ENCODE peak calls at places on chromosomes 11 and 22, in six cellular contexts. One of them, this sample, is unnamed.

GRCh38 chr22:22895776-22896445 is 8.3 kb downstream of the IGLL5 start:
- DNase-seq in neuronal stem cell: no peak
- DNase-seq in adrenal gland: no peak
- DNase-seq in right cardiac atrium: no peak
- DNase-seq in Peyer's patch: no peak
- DNase-seq in upper lobe of right lung: peak; percentile 47
- DNase-seq in this sample: no peak

GRCh38 chr11:16170448-16170847 is 185.9 kb downstream of the SOX6 start:
- DNase-seq in neuronal stem cell: no peak
- DNase-seq in adrenal gland: no peak
- DNase-seq in right cardiac atrium: no peak
- DNase-seq in Peyer's patch: no peak
- DNase-seq in upper lobe of right lung: no peak
- DNase-seq in this sample: no peak

GRCh38 chr11:1303196-1303821 is 6.1 kb downstream of the TOLLIP start:
- DNase-seq in neuronal stem cell: no peak
- DNase-seq in adrenal gland: peak; percentile 51
- DNase-seq in right cardiac atrium: no peak
- DNase-seq in Peyer's patch: peak; percentile 14
- DNase-seq in upper lobe of right lung: peak; percentile 68
- DNase-seq in this sample: peak; percentile 8

GRCh38 chr11:109795234-109795633 is 298.0 kb upstream of the ZC3H12C start:
- DNase-seq in neuronal stem cell: no peak
- DNase-seq in adrenal gland: peak; percentile 55
- DNase-seq in right cardiac atrium: no peak
- DNase-seq in Peyer's patch: no peak
- DNase-seq in upper lobe of right lung: no peak
- DNase-seq in this sample: no peak

GRCh38 chr11:75259711-75260110 is 19.1 kb downstream of the TPBGL start:
- DNase-seq in neuronal stem cell: no peak
- DNase-seq in adrenal gland: no peak
- DNase-seq in right cardiac atrium: no peak
- DNase-seq in Peyer's patch: no peak
- DNase-seq in upper lobe of right lung: peak; percentile 31
- DNase-seq in this sample: no peak

GRCh38 chr11:109864161-109864661 is 229.0 kb upstream of the ZC3H12C start:
- DNase-seq in neuronal stem cell: no peak
- DNase-seq in adrenal gland: no peak
- DNase-seq in right cardiac atrium: no peak
- DNase-seq in Peyer's patch: no peak
- DNase-seq in upper lobe of right lung: no peak
- DNase-seq in this sample: no peak

GRCh38 chr11:797300-798092 is 585 bp downstream of the SLC25A22 start:
- DNase-seq in neuronal stem cell: peak; percentile 68
- DNase-seq in adrenal gland: peak; percentile 88
- DNase-seq in right cardiac atrium: peak; percentile 87
- DNase-seq in Peyer's patch: peak; percentile 81
- DNase-seq in upper lobe of right lung: peak; percentile 88
- DNase-seq in this sample: peak; percentile 62

GRCh38 chr11:76667271-76667818 is 3.2 kb downstream of the LRRC32 start:
- DNase-seq in neuronal stem cell: no peak
- DNase-seq in adrenal gland: no peak
- DNase-seq in right cardiac atrium: peak; percentile 31
- DNase-seq in Peyer's patch: no peak
- DNase-seq in upper lobe of right lung: peak; percentile 27
- DNase-seq in this sample: no peak

GRCh38 chr22:46044718-46045458 is 67.9 kb upstream of the WNT7B start:
- DNase-seq in neuronal stem cell: no peak
- DNase-seq in adrenal gland: peak; percentile 47
- DNase-seq in right cardiac atrium: peak; percentile 84
- DNase-seq in Peyer's patch: peak; percentile 62
- DNase-seq in upper lobe of right lung: peak; percentile 81
- DNase-seq in this sample: no peak

GRCh38 chr22:29700949-29701927 is 18.6 kb upstream of the CABP7 start:
- DNase-seq in neuronal stem cell: no peak
- DNase-seq in adrenal gland: no peak
- DNase-seq in right cardiac atrium: no peak
- DNase-seq in Peyer's patch: no peak
- DNase-seq in upper lobe of right lung: no peak
- DNase-seq in this sample: no peak

GRCh38 chr11:46281374-46281831 is 3.9 kb downstream of the CREB3L1 start:
- DNase-seq in neuronal stem cell: no peak
- DNase-seq in adrenal gland: no peak
- DNase-seq in right cardiac atrium: no peak
- DNase-seq in Peyer's patch: no peak
- DNase-seq in upper lobe of right lung: no peak
- DNase-seq in this sample: no peak

GRCh38 chr11:20089796-20090653 is 70.2 kb downstream of the DBX1 start:
- DNase-seq in neuronal stem cell: no peak
- DNase-seq in adrenal gland: peak; percentile 70
- DNase-seq in right cardiac atrium: no peak
- DNase-seq in Peyer's patch: no peak
- DNase-seq in upper lobe of right lung: no peak
- DNase-seq in this sample: no peak

GRCh38 chr11:11622772-11623531 is 1.1 kb upstream of the GALNT18 start:
- DNase-seq in neuronal stem cell: no peak
- DNase-seq in adrenal gland: peak; percentile 55
- DNase-seq in right cardiac atrium: no peak
- DNase-seq in Peyer's patch: no peak
- DNase-seq in upper lobe of right lung: no peak
- DNase-seq in this sample: no peak

GRCh38 chr22:41094036-41094435 is 1.6 kb downstream of the EP300 start:
- DNase-seq in neuronal stem cell: no peak
- DNase-seq in adrenal gland: no peak
- DNase-seq in right cardiac atrium: no peak
- DNase-seq in Peyer's patch: no peak
- DNase-seq in upper lobe of right lung: no peak
- DNase-seq in this sample: no peak

GRCh38 chr11:12285106-12285505 is 92.3 kb upstream of the PARVA start:
- DNase-seq in neuronal stem cell: no peak
- DNase-seq in adrenal gland: peak; percentile 15
- DNase-seq in right cardiac atrium: no peak
- DNase-seq in Peyer's patch: no peak
- DNase-seq in upper lobe of right lung: no peak
- DNase-seq in this sample: no peak

GRCh38 chr11:19428206-19429001 is 187.7 kb upstream of the E2F8 start:
- DNase-seq in neuronal stem cell: no peak
- DNase-seq in adrenal gland: no peak
- DNase-seq in right cardiac atrium: no peak
- DNase-seq in Peyer's patch: no peak
- DNase-seq in upper lobe of right lung: no peak
- DNase-seq in this sample: no peak

GRCh38 chr11:130858215-130858614 is 58.1 kb downstream of the SNX19 start:
- DNase-seq in neuronal stem cell: no peak
- DNase-seq in adrenal gland: no peak
- DNase-seq in right cardiac atrium: no peak
- DNase-seq in Peyer's patch: no peak
- DNase-seq in upper lobe of right lung: no peak
- DNase-seq in this sample: no peak

GRCh38 chr11:59679347-59679746 is 10.5 kb upstream of the PATL1 start:
- DNase-seq in neuronal stem cell: no peak
- DNase-seq in adrenal gland: no peak
- DNase-seq in right cardiac atrium: no peak
- DNase-seq in Peyer's patch: no peak
- DNase-seq in upper lobe of right lung: no peak
- DNase-seq in this sample: no peak

GRCh38 chr22:17706451-17706900 is 67.8 kb downstream of the BID start:
- DNase-seq in neuronal stem cell: no peak
- DNase-seq in adrenal gland: peak; percentile 92
- DNase-seq in right cardiac atrium: no peak
- DNase-seq in Peyer's patch: no peak
- DNase-seq in upper lobe of right lung: no peak
- DNase-seq in this sample: peak; percentile 2

GRCh38 chr22:40721266-40721665 is 42.0 kb downstream of the MCHR1 start:
- DNase-seq in neuronal stem cell: no peak
- DNase-seq in adrenal gland: peak; percentile 66
- DNase-seq in right cardiac atrium: no peak
- DNase-seq in Peyer's patch: no peak
- DNase-seq in upper lobe of right lung: no peak
- DNase-seq in this sample: no peak

GRCh38 chr22:38738475-38739070 is 17.2 kb downstream of the SUN2 start:
- DNase-seq in neuronal stem cell: no peak
- DNase-seq in adrenal gland: no peak
- DNase-seq in right cardiac atrium: peak; percentile 41
- DNase-seq in Peyer's patch: no peak
- DNase-seq in upper lobe of right lung: no peak
- DNase-seq in this sample: no peak

DNA sequence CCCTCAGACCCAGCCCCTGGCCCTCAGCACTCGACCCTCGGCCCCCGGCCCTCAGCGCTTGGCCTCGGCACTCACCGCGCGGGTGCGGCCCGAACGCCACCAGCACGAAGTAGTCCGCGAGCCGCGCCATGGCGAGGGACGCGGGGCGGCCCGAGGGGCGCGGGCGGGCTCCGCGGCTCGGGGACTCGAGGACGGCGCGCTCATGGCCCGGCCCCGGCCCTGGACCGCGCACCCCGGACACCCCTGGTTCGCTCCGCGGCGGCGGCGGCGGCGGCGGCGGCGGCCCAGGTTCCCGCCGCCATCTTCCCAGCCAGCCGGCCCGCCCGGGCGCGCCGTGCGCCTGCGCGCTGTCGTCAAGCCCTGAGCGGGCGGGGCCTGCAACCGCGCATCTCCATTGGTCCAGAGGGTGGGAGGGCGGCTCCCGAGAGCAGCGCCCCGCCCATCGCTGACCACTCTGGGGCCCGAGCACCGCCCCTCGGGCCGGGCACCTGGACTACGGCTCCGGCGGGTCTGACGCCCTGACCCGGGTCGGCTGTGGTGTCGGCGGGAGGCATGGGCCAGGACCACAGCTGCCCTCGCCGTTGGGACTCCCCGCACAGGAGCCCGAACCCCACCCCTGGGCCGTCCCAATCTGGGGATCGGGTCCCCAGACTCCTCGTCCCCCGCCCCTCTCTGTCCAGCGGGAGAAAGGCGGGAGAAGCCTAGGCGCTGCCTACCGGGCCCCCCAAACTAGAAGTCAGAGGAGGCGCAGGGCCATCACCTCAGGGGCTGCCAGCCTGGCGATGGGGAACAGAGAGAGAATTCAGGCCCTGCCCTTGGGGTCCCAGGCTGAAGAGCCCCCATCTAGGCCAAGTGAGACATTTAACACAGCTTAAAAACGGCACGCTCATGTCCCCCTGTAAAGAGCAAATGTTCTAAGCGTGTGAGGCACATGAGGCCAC is at the start of gene SBF1:
- DNase-seq in neuronal stem cell: peak; percentile 91
- DNase-seq in adrenal gland: peak; percentile 95
- DNase-seq in right cardiac atrium: peak; percentile 97
- DNase-seq in Peyer's patch: peak; percentile 93
- DNase-seq in upper lobe of right lung: peak; percentile 96
- DNase-seq in this sample: peak; percentile 78
- H3K4me1 ChIP-seq in neuronal stem cell: peaks cover 10% of the 10 kb centered on the region
- H3K4me1 ChIP-seq in adrenal gland: peaks cover 46% of the 10 kb centered on the region
- H3K4me1 ChIP-seq in right cardiac atrium: peaks cover 13% of the 10 kb centered on the region
- H3K4me1 ChIP-seq in Peyer's patch: peaks cover 19% of the 10 kb centered on the region
- H3K4me1 ChIP-seq in upper lobe of right lung: peaks cover 43% of the 10 kb centered on the region
- H3K4me1 ChIP-seq in this sample: peaks cover 45% of the 10 kb centered on the region

DNA sequence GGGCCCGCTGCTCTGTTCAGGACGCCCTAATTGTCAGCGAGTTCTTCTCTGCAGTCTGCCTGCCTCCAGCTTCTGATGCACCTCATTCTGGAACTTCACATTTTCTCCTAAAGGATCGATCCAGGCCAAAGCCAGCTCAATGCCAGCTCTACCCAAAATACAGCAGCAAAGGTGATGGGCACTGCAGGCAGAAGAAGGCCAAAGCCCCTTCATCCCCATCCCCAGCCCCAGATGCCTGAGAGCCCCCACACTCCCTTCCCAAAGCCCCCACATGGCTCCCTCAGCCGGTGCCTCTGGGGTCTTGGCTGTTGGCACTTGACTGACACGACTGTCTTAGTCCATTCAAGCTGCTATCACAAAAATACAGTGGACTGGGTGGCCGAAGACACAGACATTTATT is 410.3 kb downstream of the BRD1 start:
- DNase-seq in neuronal stem cell: no peak
- DNase-seq in adrenal gland: no peak
- DNase-seq in right cardiac atrium: no peak
- DNase-seq in Peyer's patch: no peak
- DNase-seq in upper lobe of right lung: no peak
- DNase-seq in this sample: peak; percentile 42
- H3K9me3 ChIP-seq in neuronal stem cell: no peaks in the 10 kb centered on the region
- H3K9me3 ChIP-seq in adrenal gland: no peaks in the 10 kb centered on the region
- H3K9me3 ChIP-seq in right cardiac atrium: no peaks in the 10 kb centered on the region
- H3K9me3 ChIP-seq in Peyer's patch: no peaks in the 10 kb centered on the region
- H3K9me3 ChIP-seq in upper lobe of right lung: no peaks in the 10 kb centered on the region
- H3K9me3 ChIP-seq in this sample: no peaks in the 10 kb centered on the region

DNA sequence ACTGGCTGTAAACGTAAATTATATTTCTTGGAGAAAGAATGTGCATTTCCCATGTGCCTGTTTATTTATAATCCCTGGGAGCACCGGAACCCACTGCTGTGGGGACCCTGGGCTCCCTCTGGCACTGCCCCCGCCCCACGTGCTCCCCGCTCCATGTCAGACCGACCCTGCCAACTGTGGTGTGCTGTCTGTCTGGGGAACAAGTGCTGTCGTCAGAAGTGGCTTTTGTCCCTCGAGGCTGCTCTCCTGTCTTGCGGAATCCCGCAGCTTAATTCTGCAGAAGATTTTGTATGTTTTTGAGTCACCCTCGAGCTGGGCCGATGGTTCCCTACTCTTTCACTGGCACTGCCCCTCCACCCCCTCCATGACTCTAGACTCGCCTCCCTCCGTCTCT is 2.4 kb downstream of the LRRC10B start:
- DNase-seq in neuronal stem cell: no peak
- DNase-seq in adrenal gland: no peak
- DNase-seq in right cardiac atrium: no peak
- DNase-seq in Peyer's patch: no peak
- DNase-seq in upper lobe of right lung: no peak
- DNase-seq in this sample: no peak
- H3K27me3 ChIP-seq in neuronal stem cell: no peaks in the 10 kb centered on the region
- H3K27me3 ChIP-seq in adrenal gland: peaks cover 24% of the 10 kb centered on the region
- H3K27me3 ChIP-seq in right cardiac atrium: no peaks in the 10 kb centered on the region
- H3K27me3 ChIP-seq in Peyer's patch: no peaks in the 10 kb centered on the region
- H3K27me3 ChIP-seq in upper lobe of right lung: peaks cover 48% of the 10 kb centered on the region
- H3K27me3 ChIP-seq in this sample: peaks cover 25% of the 10 kb centered on the region

GRCh38 chr11:119691701-119692546 is 37.1 kb downstream of the NECTIN1 start:
- DNase-seq in neuronal stem cell: no peak
- DNase-seq in adrenal gland: no peak
- DNase-seq in right cardiac atrium: no peak
- DNase-seq in Peyer's patch: no peak
- DNase-seq in upper lobe of right lung: no peak
- DNase-seq in this sample: no peak
- H3K4me1 ChIP-seq in neuronal stem cell: peaks cover 19% of the 10 kb centered on the region
- H3K4me1 ChIP-seq in adrenal gland: no peaks in the 10 kb centered on the region
- H3K4me1 ChIP-seq in right cardiac atrium: no peaks in the 10 kb centered on the region
- H3K4me1 ChIP-seq in Peyer's patch: no peaks in the 10 kb centered on the region
- H3K4me1 ChIP-seq in upper lobe of right lung: no peaks in the 10 kb centered on the region
- H3K4me1 ChIP-seq in this sample: peaks cover 13% of the 10 kb centered on the region